ENCODE peak calls at places on chromosomes 13 and 19, in eight cellular contexts. V, P, X, W, L, A, B and E are unnamed samples.

GRCh38 chr19:50925734-50926133 is 14.5 kb upstream of the KLK4 start:
- DNase-seq in B (no peak), L (no peak), P (no peak), W (peak; percentile 38), V (no peak), A (no peak), X (no peak), E (no peak)

GRCh38 chr19:35555301-35556005 is 8.0 kb downstream of the ATP4A start:
- DNase-seq in P (peak; percentile 42), L (peak; percentile 24), A (no peak), W (peak; percentile 36), B (no peak), X (no peak), V (peak; percentile 74), E (no peak)

GRCh38 chr13:27379126-27379525 is 45.3 kb upstream of the GTF3A start:
- DNase-seq in A (no peak), L (no peak), P (no peak), X (no peak), W (no peak), V (no peak), B (no peak), E (no peak)

GRCh38 chr13:82688400-82688999 is 1193.8 kb downstream of the SLITRK1 start:
- DNase-seq in W (peak; percentile 26), V (no peak), X (no peak), P (peak; percentile 42), A (no peak), B (no peak), L (peak; percentile 47), E (no peak)

GRCh38 chr19:9189538-9189937 is 10.8 kb downstream of the OR7D2 start:
- DNase-seq in P (no peak), X (no peak), L (no peak), B (no peak), V (peak; percentile 51), W (no peak), A (no peak), E (no peak)

GRCh38 chr13:50277127-50277526 is 261.9 kb downstream of the KCNRG start:
- DNase-seq in L (no peak), B (no peak), P (no peak), W (no peak), V (no peak), A (no peak), X (no peak), E (no peak)

GRCh38 chr19:355134-355533 is 10.5 kb upstream of the MIER2 start:
- DNase-seq in V (no peak), L (no peak), B (no peak), X (no peak), P (no peak), A (no peak), W (no peak), E (peak; percentile 80)

GRCh38 chr13:107348471-107348870 is 780.5 kb upstream of the ARGLU1 start:
- DNase-seq in P (peak; percentile 44), V (no peak), X (no peak), A (no peak), B (no peak), L (peak; percentile 63), W (peak; percentile 55), E (no peak)

GRCh38 chr13:43983373-43983772 is 103.7 kb downstream of the LACC1 start:
- DNase-seq in V (no peak), P (no peak), A (no peak), X (no peak), L (no peak), B (no peak), W (no peak), E (no peak)

GRCh38 chr13:43978688-43979087 is 99.0 kb downstream of the LACC1 start:
- DNase-seq in B (no peak), V (no peak), X (no peak), P (no peak), A (peak; percentile 53), W (no peak), L (no peak), E (no peak)

GRCh38 chr13:43979492-43979891 is 99.8 kb downstream of the LACC1 start:
- DNase-seq in B (no peak), P (peak; percentile 48), X (no peak), W (no peak), A (no peak), L (no peak), V (no peak), E (no peak)

GRCh38 chr13:43981512-43982301 is 102.0 kb downstream of the LACC1 start:
- DNase-seq in P (no peak), B (no peak), X (no peak), V (no peak), L (no peak), A (no peak), W (no peak), E (no peak)

DNA sequence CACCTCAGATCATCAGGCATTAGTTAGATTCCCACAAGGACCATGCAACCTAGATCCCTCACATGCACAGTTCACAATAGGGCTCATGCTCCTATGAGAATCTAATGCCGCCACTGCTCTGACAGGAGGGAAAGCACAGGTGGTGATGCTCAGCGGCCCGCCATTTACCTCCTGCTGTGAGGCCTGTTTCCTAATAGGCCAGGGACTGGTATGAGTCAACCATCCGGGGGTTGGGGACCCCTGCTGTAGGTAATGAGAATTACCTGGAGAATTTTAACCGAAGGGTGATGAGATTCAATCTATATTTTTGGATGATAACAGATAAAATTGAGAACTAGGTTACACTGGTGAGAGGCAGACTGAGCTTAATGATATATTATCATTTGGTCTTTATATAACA is 101.4 kb downstream of the LACC1 start:
- DNase-seq in B (no peak), A (no peak), L (no peak), W (no peak), P (no peak), X (no peak), V (peak; percentile 75), E (no peak)
- TF ChIP-seq CTCF in B (no peak), A (no peak), L (no peak), W (no peak), P (no peak), X (no peak), V (peak; percentile 61), E (no peak)

GRCh38 chr19:16316506-16316882 is 8.1 kb upstream of the KLF2 start:
- DNase-seq in L (no peak), P (no peak), W (no peak), V (no peak), X (no peak), A (no peak), B (no peak), E (no peak)
- TF ChIP-seq CTCF in L (no peak), P (no peak), W (no peak), V (no peak), X (no peak), A (no peak), B (no peak), E (no peak)

DNA sequence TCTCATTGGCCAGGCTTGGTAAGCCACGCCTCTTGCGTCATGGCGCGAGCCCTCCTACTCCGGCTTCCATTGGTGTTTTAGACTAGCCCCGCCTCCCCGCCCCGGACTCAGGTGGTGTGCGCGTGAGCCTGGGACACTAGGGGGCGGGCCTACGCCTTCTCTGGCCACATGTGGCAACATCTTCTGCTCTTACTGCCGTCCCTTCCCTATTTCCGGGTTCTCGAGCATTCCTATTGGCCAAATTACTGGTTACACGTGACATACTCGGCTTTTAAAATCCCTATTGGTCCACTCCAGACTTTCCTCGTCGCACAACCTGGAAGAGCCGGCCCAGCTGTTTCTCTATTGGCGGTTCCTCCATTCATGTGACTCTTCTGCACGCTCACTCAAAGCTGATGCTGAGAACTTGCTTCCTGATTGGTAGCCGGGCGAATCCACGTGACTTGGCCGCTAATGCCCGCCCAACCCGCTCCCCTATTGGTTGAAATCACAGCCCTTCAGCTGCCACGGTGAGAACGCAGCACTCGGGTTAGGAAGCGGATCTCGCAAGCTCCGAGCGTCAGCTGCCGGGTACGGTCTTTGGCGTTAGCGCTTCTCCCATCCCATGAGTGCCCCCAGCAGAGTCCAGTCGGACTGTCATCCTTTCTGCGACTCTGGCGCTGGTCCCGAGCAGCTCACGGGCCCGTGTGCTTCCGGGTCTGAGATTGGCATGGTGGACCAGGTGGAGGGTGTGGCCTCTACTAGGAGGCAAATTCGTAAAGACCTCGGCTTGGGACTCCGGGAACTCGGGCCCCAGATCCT is at the start of gene BLOC1S3:
- DNase-seq in X (peak; percentile 100), L (peak; percentile 100), B (peak; percentile 100), V (peak; percentile 100), A (peak; percentile 100), P (peak; percentile 100), W (peak; percentile 100), E (peak; percentile 100)
- TF ChIP-seq CTCF in X (peak; percentile 25), L (peak; percentile 34), B (peak; percentile 57), V (peak; percentile 65), A (peak; percentile 24), P (peak; percentile 32), W (peak; percentile 11), E (peak; percentile 61)

DNA sequence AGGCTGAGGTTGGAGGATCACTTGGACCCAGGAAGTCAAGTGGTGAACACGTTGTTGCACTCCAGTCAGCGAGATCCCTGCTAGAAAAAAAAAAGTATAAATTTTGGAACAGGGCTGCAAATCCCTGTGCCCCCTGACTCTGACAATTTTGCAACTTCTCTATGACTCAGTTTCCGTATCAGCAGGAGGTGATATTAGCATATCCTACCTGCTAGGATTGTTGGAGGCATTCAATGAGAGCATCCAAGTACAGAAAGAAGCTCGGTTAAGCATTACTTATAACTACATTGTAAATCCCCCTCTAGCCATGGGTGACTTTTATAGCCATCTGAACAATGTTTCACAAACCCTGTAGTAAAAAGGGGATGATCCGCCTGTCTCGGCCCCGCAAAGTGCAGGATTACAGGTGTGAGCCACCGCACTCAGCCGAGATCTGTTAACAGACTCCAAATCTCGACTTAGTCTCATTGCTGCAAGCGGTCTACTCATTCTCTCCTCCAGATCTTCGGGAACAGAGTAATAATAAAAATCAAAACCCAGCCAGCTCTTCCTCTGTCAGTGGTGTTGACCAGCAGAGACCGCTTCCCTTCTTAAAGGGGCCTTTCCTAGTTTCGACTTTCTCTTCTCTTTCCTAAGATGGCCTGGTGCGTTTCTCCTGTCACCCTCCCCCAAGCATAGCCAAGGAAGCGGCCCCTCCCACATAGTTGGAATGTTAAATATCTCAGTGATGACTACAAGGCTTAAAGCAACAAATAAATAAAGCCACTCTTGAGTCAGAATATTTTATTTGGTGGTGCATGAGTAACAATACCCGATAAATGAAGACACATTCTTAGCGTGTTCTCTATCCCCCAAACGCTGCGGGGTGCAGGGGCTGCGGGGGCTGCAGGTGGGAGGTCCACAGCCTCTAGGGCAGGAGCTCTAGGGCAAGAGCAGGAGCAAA is 10.3 kb upstream of the BICRA start:
- DNase-seq in X (peak; percentile 66), A (peak; percentile 95), W (peak; percentile 95), V (peak; percentile 78), L (peak; percentile 96), P (peak; percentile 97), B (no peak), E (no peak)
- TF ChIP-seq CTCF in X (no peak), A (no peak), W (no peak), V (no peak), L (no peak), P (peak; percentile 12), B (no peak), E (no peak)

DNA sequence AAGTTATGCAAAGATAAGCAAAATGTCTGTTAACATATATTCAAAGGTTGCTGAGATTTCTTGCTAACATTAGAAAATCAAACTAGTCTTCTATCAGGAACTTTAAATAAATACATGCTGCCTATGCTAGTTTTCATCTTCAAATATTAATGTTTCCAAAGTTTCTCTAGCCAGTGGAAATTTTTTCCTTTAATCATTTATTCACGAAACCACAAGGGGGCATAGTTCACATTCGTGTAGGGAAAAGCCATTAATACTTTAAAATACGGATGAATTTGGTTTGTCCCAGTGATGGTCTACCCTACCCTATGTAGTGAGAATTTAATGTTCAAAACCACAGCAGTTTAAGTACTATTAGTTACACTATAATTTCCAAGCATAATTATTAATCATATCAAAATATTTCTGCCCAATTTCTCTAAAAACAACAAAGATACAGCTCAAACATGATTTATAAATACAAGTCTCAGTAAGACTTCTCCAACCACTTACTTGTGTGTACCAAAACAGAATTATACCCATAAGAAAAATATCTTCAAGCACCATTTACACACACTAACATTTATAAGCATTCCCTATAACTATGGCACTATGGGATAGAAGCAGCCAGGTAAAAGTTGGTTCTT is 16.2 kb downstream of the NUFIP1 start:
- DNase-seq in L (peak; percentile 54), V (no peak), P (peak; percentile 55), B (no peak), A (no peak), W (peak; percentile 55), X (no peak), E (no peak)
- TF ChIP-seq CTCF in L (peak; percentile 41), V (peak; percentile 68), P (peak; percentile 39), B (peak; percentile 57), A (peak; percentile 52), W (peak; percentile 47), X (peak; percentile 50), E (peak; percentile 56)